ENCODE peak calls at places on chromosomes 11 and 22, in nine cellular contexts. Q is T-helper 2 cell; Z is dermis microvascular lymphatic vessel endothelial cell; I is LoVo; V is EH; R is anterior cingulate cortex; X is fibroblast of the aortic adventitia; F is activated CD4-positive, alpha-beta T cell treated with anti-CD3 and anti-CD28 coated beads for 4 hours; B is SW480. C is an unnamed sample.
A peak's percentile ranks its signal among the peaks of the same experiment; 100 is the strongest.

GRCh38 chr11:9797300-9797699 is 133.4 kb downstream of the SWAP70 start:
- DNase-seq in Z (no peak), I (no peak), R (no peak), V (no peak), B (no peak), X (peak; percentile 40), Q (no peak), F (no peak), C (no peak)

GRCh38 chr22:39662677-39663034 is 92.1 kb downstream of the CACNA1I start:
- DNase-seq in I (no peak), R (no peak), Q (no peak), X (no peak), V (no peak), F (no peak), Z (no peak), B (no peak), C (no peak)

GRCh38 chr11:111520565-111520964 is 6.0 kb downstream of the HOATZ start:
- DNase-seq in F (no peak), V (peak; percentile 76), R (no peak), B (peak; percentile 21), I (no peak), Z (no peak), Q (no peak), X (peak; percentile 61), C (no peak)

GRCh38 chr22:41397143-41397811 is 15.5 kb downstream of the TEF start:
- DNase-seq in V (no peak), X (no peak), Q (no peak), I (peak; percentile 32), R (no peak), F (no peak), B (no peak), Z (no peak), C (no peak)

GRCh38 chr11:113313601-113314000 is 782 bp upstream of the TTC12 start:
- DNase-seq in F (no peak), I (no peak), R (no peak), X (no peak), B (no peak), Q (no peak), Z (no peak), V (no peak), C (no peak)

GRCh38 chr11:36402568-36403181 is 106.6 kb downstream of the PRR5L start:
- DNase-seq in R (no peak), B (no peak), Z (no peak), Q (no peak), X (peak; percentile 65), F (no peak), V (no peak), I (no peak), C (no peak)

GRCh38 chr11:41895106-41895505 is 435.7 kb upstream of the LRRC4C start:
- DNase-seq in V (peak; percentile 7), B (no peak), Q (no peak), Z (no peak), I (no peak), R (no peak), F (no peak), X (peak; percentile 4), C (no peak)

GRCh38 chr11:112773256-112773655 is 188.0 kb upstream of the NCAM1 start:
- DNase-seq in F (no peak), X (no peak), Q (no peak), B (peak; percentile 36), Z (no peak), I (no peak), V (no peak), R (no peak), C (no peak)

GRCh38 chr22:38505595-38506117 is 455 bp downstream of the DDX17 start:
- DNase-seq in I (peak; percentile 37), R (peak; percentile 81), F (peak; percentile 72), B (no peak), X (peak; percentile 67), Z (peak; percentile 28), V (peak; percentile 70), Q (peak; percentile 43), C (peak; percentile 88)

GRCh38 chr22:40036591-40037225 is 42.0 kb downstream of the FAM83F start:
- DNase-seq in Z (peak; percentile 51), F (peak; percentile 42), B (peak; percentile 58), V (peak; percentile 75), X (peak; percentile 73), R (peak; percentile 19), Q (peak; percentile 30), I (peak; percentile 55), C (peak; percentile 82)

GRCh38 chr22:36352775-36353507 is 34.8 kb downstream of the MYH9 start:
- DNase-seq in X (peak; percentile 85), B (no peak), Z (peak; percentile 85), Q (peak; percentile 47), V (no peak), F (peak; percentile 33), R (no peak), I (no peak), C (peak; percentile 85)

GRCh38 chr11:115256326-115257197 is 247.7 kb downstream of the CADM1 start:
- DNase-seq in X (no peak), B (no peak), V (no peak), Q (no peak), I (no peak), Z (no peak), R (no peak), F (no peak), C (no peak)

GRCh38 chr11:66327171-66328035 is 8.8 kb downstream of the RIN1 start:
- DNase-seq in I (no peak), X (peak; percentile 59), R (no peak), F (no peak), Z (no peak), B (peak; percentile 28), V (peak; percentile 84), Q (no peak), C (peak; percentile 59)

GRCh38 chr11:67276821-67277230 is 10.6 kb downstream of the GRK2 start:
- DNase-seq in B (no peak), R (no peak), I (no peak), X (peak; percentile 34), Z (no peak), Q (no peak), F (no peak), V (peak; percentile 57), C (peak; percentile 31)

GRCh38 chr22:19578180-19579004 is 54.2 kb upstream of the CLDN5 start:
- DNase-seq in V (no peak), Z (no peak), X (no peak), B (no peak), I (no peak), Q (no peak), F (no peak), R (no peak), C (no peak)

GRCh38 chr11:111352235-111352746 is 26.8 kb downstream of the POU2AF1 start:
- DNase-seq in Z (no peak), V (no peak), B (no peak), X (no peak), Q (no peak), R (no peak), I (no peak), F (no peak), C (no peak)

GRCh38 chr11:86592047-86592564 is 80.3 kb downstream of the ME3 start:
- DNase-seq in R (no peak), I (no peak), V (peak; percentile 86), X (peak; percentile 28), Z (no peak), B (no peak), Q (no peak), F (no peak), C (peak; percentile 66)

GRCh38 chr22:32643246-32643645 is 158.3 kb upstream of the TIMP3 start:
- DNase-seq in V (no peak), F (no peak), Q (no peak), B (no peak), I (no peak), X (no peak), R (no peak), Z (no peak), C (no peak)

GRCh38 chr22:19884954-19885751 is 30.5 kb upstream of the GNB1L start:
- DNase-seq in R (no peak), Z (no peak), B (no peak), V (no peak), I (no peak), Q (no peak), F (no peak), X (no peak), C (no peak)

GRCh38 chr11:103851166-103851651 is 185.2 kb upstream of the DDI1 start:
- DNase-seq in B (no peak), X (peak; percentile 92), Q (no peak), F (no peak), R (no peak), I (no peak), Z (no peak), V (peak; percentile 34), C (peak; percentile 72)

GRCh38 chr11:103978588-103979580 is 57.6 kb upstream of the DDI1 start:
- DNase-seq in B (no peak), R (no peak), Z (no peak), F (no peak), I (no peak), X (no peak), Q (no peak), V (no peak), C (no peak)

GRCh38 chr11:67627394-67627787 is 2.3 kb downstream of the NUDT8 start:
- DNase-seq in R (no peak), Z (no peak), X (no peak), V (no peak), B (no peak), Q (no peak), F (no peak), I (no peak), C (no peak)

GRCh38 chr11:122439911-122440782 is 215.4 kb upstream of the UBASH3B start:
- DNase-seq in X (peak; percentile 47), I (no peak), V (peak; percentile 23), B (peak; percentile 58), Z (no peak), R (no peak), F (no peak), Q (no peak), C (peak; percentile 50)

GRCh38 chr11:57460017-57460755 is at the start of gene RTN4RL2:
- DNase-seq in F (peak; percentile 23), Z (no peak), B (peak; percentile 81), R (no peak), Q (no peak), V (peak; percentile 68), X (peak; percentile 26), I (peak; percentile 74), C (peak; percentile 59)

GRCh38 chr11:10385696-10386095 is 69.4 kb upstream of the AMPD3 start:
- DNase-seq in Z (no peak), F (no peak), X (no peak), Q (no peak), I (no peak), V (no peak), R (no peak), B (no peak), C (no peak)

GRCh38 chr11:83157755-83158473 is 983 bp downstream of the PCF11 start:
- DNase-seq in I (peak; percentile 38), F (peak; percentile 46), Q (peak; percentile 40), R (peak; percentile 40), Z (no peak), V (peak; percentile 62), B (peak; percentile 83), X (peak; percentile 53), C (peak; percentile 71)

GRCh38 chr11:63608353-63609345 is 5.6 kb downstream of the PLAAT3 start:
- DNase-seq in B (no peak), V (peak; percentile 85), F (no peak), Q (no peak), R (no peak), Z (no peak), I (no peak), X (peak; percentile 58), C (peak; percentile 89)

GRCh38 chr11:104784684-104785460 is 113.4 kb downstream of the CASP12 start:
- DNase-seq in I (no peak), B (no peak), F (no peak), V (no peak), Q (no peak), R (no peak), Z (no peak), X (no peak), C (no peak)

GRCh38 chr11:23112987-23113886 is 253.0 kb upstream of the CCDC179 start:
- DNase-seq in X (peak; percentile 44), I (peak; percentile 55), Q (no peak), F (no peak), V (peak; percentile 55), R (no peak), B (peak; percentile 74), Z (peak; percentile 47), C (peak; percentile 61)

GRCh38 chr11:105151936-105152554 is 12.5 kb upstream of the CARD18 start:
- DNase-seq in Z (no peak), X (no peak), V (peak; percentile 76), F (no peak), R (no peak), Q (no peak), I (no peak), B (no peak), C (peak; percentile 12)

GRCh38 chr11:8988329-8989234 is 15.2 kb downstream of the NRIP3 start:
- DNase-seq in X (peak; percentile 46), Q (no peak), Z (no peak), R (no peak), B (no peak), V (peak; percentile 76), I (no peak), F (no peak), C (peak; percentile 28)